ENCODE peak calls at places on chromosomes 12 and 14, in four cellular contexts. One of them, this sample, is unnamed.

GRCh38 chr12:15756822-15757221 is 32.4 kb downstream of the EPS8 start:
- DNase-seq in PC-3: peak; percentile 29
- DNase-seq in stimulated activated CD8-positive, alpha-beta memory T cell treated with anti-CD3 and anti-CD28 coated beads, Interleukin-15, amount 100 ng/mL, for 24 hours: no peak
- DNase-seq in NCI-H2081: no peak
- DNase-seq in this sample: no peak

GRCh38 chr12:52319097-52319496 is 2.1 kb downstream of the KRT83 start:
- DNase-seq in PC-3: peak; percentile 42
- DNase-seq in stimulated activated CD8-positive, alpha-beta memory T cell treated with anti-CD3 and anti-CD28 coated beads, Interleukin-15, amount 100 ng/mL, for 24 hours: no peak
- DNase-seq in NCI-H2081: peak; percentile 28
- DNase-seq in this sample: no peak

GRCh38 chr12:88578821-88579518 is 1.3 kb downstream of the KITLG start:
- DNase-seq in PC-3: peak; percentile 57
- DNase-seq in stimulated activated CD8-positive, alpha-beta memory T cell treated with anti-CD3 and anti-CD28 coated beads, Interleukin-15, amount 100 ng/mL, for 24 hours: no peak
- DNase-seq in NCI-H2081: peak; percentile 72
- DNase-seq in this sample: no peak

GRCh38 chr14:60215127-60215444 is 33.9 kb upstream of the PPM1A start:
- DNase-seq in PC-3: no peak
- DNase-seq in stimulated activated CD8-positive, alpha-beta memory T cell treated with anti-CD3 and anti-CD28 coated beads, Interleukin-15, amount 100 ng/mL, for 24 hours: no peak
- DNase-seq in NCI-H2081: no peak
- DNase-seq in this sample: no peak

GRCh38 chr12:105943525-105943924 is 195.2 kb downstream of the NUAK1 start:
- DNase-seq in PC-3: no peak
- DNase-seq in stimulated activated CD8-positive, alpha-beta memory T cell treated with anti-CD3 and anti-CD28 coated beads, Interleukin-15, amount 100 ng/mL, for 24 hours: no peak
- DNase-seq in NCI-H2081: no peak
- DNase-seq in this sample: no peak

GRCh38 chr14:68794856-68795601 is 2.2 kb upstream of the ZFP36L1 start:
- DNase-seq in PC-3: peak; percentile 47
- DNase-seq in stimulated activated CD8-positive, alpha-beta memory T cell treated with anti-CD3 and anti-CD28 coated beads, Interleukin-15, amount 100 ng/mL, for 24 hours: no peak
- DNase-seq in NCI-H2081: no peak
- DNase-seq in this sample: no peak

GRCh38 chr14:80567905-80568512 is 356.7 kb upstream of the DIO2 start:
- DNase-seq in PC-3: peak; percentile 96
- DNase-seq in stimulated activated CD8-positive, alpha-beta memory T cell treated with anti-CD3 and anti-CD28 coated beads, Interleukin-15, amount 100 ng/mL, for 24 hours: no peak
- DNase-seq in NCI-H2081: no peak
- DNase-seq in this sample: no peak

GRCh38 chr14:26930576-26930975 is 332.7 kb upstream of the NOVA1 start:
- DNase-seq in PC-3: no peak
- DNase-seq in stimulated activated CD8-positive, alpha-beta memory T cell treated with anti-CD3 and anti-CD28 coated beads, Interleukin-15, amount 100 ng/mL, for 24 hours: no peak
- DNase-seq in NCI-H2081: no peak
- DNase-seq in this sample: no peak

This sample was measured in D721Med.